ENCODE peak calls at places on chromosomes 5 and 9, in five cellular contexts. R is uterus, V is pancreas, G is GM13977, Y is endodermal cell. J is an unnamed sample.

GRCh38 chr9:8647824-8648223 is 848.2 kb upstream of the DMAC1 start:
- DNase-seq in R (no peak), V (no peak), G (no peak), Y (no peak), J (no peak)

GRCh38 chr5:1005904-1006655 is 2.5 kb upstream of the NKD2 start:
- DNase-seq in R (peak; percentile 8), V (no peak), G (no peak), Y (peak; percentile 39), J (no peak)

GRCh38 chr5:54272746-54273145 is 37.6 kb downstream of the ARL15 start:
- DNase-seq in R (no peak), V (no peak), G (no peak), Y (no peak), J (no peak)

GRCh38 chr9:123960366-123960765 is 30.4 kb upstream of the DENND1A start:
- DNase-seq in R (no peak), V (no peak), G (peak; percentile 42), Y (no peak), J (no peak)

GRCh38 chr9:117645245-117645636 is 59.0 kb upstream of the TLR4 start:
- DNase-seq in R (no peak), V (no peak), G (no peak), Y (peak; percentile 47), J (no peak)

GRCh38 chr5:18105449-18105848 is 471.2 kb downstream of the TAF11L14 start:
- DNase-seq in R (no peak), V (no peak), G (no peak), Y (no peak), J (no peak)

GRCh38 chr9:31210982-31211570 is 1173.4 kb upstream of the ACO1 start:
- DNase-seq in R (no peak), V (no peak), G (peak; percentile 3), Y (peak; percentile 62), J (peak; percentile 9)

GRCh38 chr5:109695005-109695926 is 5.5 kb downstream of the MAN2A1 start:
- DNase-seq in R (no peak), V (no peak), G (peak; percentile 42), Y (no peak), J (peak; percentile 21)

GRCh38 chr5:73748510-73749410 is 122.8 kb downstream of the ARHGEF28 start:
- DNase-seq in R (peak; percentile 26), V (no peak), G (no peak), Y (no peak), J (no peak)

GRCh38 chr5:14199902-14200301 is 56.8 kb downstream of the TRIO start:
- DNase-seq in R (no peak), V (no peak), G (no peak), Y (no peak), J (no peak)

GRCh38 chr9:16191691-16192402 is 639.0 kb downstream of the CCDC171 start:
- DNase-seq in R (peak; percentile 84), V (peak; percentile 16), G (peak; percentile 66), Y (peak; percentile 95), J (peak; percentile 65)

GRCh38 chr5:176519810-176520720 is 17.1 kb downstream of the RNF44 start:
- DNase-seq in R (no peak), V (no peak), G (no peak), Y (peak; percentile 61), J (no peak)

GRCh38 chr5:9483779-9484178 is 62.1 kb downstream of the SEMA5A start:
- DNase-seq in R (no peak), V (no peak), G (no peak), Y (no peak), J (no peak)

GRCh38 chr5:132480546-132481242 is 9.9 kb downstream of the IRF1 start:
- DNase-seq in R (no peak), V (no peak), G (no peak), Y (no peak), J (no peak)

GRCh38 chr9:14391620-14392019 is 77.7 kb upstream of the NFIB start:
- DNase-seq in R (no peak), V (no peak), G (no peak), Y (no peak), J (no peak)

GRCh38 chr5:67672633-67673032 is 476.0 kb upstream of the CD180 start:
- DNase-seq in R (no peak), V (no peak), G (no peak), Y (no peak), J (no peak)

GRCh38 chr5:145969714-145970092 is 33.3 kb downstream of the SH3RF2 start:
- DNase-seq in R (no peak), V (no peak), G (no peak), Y (no peak), J (no peak)

DNA sequence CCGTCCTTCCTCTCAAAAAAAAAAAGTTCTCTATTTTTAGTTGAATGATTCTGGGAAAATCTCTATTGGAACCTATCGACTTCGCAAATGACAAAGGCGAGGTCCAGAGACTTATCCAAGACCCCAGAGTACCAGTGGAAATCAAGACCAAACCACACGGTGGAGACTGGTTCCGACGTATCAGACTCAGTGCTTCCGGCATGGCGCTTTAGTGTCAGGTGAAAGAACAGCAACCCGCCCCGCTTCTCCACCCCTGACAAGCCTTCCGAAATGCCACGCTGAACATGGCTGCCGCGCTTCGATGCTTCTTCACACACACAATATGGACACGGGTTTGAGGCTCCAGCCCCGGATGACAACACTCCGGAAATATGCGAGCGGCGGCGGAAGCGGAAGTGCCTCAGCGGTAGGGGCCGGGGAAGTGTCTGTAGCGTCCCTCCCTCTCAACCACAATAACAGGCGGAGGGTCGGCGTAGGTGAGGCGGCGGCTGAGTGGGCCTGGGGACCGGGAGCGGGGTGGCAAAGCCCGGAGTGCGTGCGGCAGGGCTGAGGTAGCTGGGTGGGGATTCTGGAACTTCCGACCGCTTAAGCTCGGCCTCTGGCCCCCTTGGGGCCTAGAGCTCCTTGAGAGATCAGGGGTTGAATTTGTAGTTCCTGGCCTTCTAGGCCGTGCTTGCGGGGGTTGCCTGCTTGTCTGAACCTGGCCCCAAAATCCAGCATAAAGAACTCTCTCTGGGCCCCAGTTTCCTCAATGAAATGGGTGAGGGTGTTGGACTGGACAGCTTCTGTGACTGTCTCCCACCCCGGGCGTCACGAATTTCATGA is at the start of gene FBXO38:
- DNase-seq in R (peak; percentile 97), V (peak; percentile 97), G (peak; percentile 89), Y (peak; percentile 99), J (peak; percentile 92)
- TF ChIP-seq CTCF in R (no peak), V (no peak), G (peak; percentile 9), Y (peak; percentile 24), J (no peak)

DNA sequence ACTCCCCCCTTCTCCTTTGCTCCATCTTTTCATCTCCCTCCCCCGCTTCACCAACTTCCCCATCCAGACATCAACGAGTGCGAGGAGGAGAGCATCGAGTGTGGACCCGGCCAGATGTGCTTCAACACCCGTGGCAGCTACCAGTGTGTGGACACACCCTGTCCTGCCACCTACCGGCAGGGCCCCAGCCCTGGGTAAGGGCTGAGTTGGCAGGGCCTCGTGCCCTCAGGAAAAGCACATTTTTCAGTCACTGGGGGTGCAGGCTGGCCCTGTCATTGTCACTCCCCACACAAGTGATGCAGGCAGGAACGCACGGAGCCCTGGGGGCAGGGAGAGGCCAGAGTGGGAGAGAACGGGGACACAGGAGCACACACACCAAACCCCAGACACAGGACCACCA is 12.4 kb upstream of the ASS1 start:
- DNase-seq in R (no peak), V (no peak), G (no peak), Y (no peak), J (no peak)
- TF ChIP-seq CTCF in R (no peak), V (no peak), G (peak; percentile 12), Y (no peak), J (no peak)

DNA sequence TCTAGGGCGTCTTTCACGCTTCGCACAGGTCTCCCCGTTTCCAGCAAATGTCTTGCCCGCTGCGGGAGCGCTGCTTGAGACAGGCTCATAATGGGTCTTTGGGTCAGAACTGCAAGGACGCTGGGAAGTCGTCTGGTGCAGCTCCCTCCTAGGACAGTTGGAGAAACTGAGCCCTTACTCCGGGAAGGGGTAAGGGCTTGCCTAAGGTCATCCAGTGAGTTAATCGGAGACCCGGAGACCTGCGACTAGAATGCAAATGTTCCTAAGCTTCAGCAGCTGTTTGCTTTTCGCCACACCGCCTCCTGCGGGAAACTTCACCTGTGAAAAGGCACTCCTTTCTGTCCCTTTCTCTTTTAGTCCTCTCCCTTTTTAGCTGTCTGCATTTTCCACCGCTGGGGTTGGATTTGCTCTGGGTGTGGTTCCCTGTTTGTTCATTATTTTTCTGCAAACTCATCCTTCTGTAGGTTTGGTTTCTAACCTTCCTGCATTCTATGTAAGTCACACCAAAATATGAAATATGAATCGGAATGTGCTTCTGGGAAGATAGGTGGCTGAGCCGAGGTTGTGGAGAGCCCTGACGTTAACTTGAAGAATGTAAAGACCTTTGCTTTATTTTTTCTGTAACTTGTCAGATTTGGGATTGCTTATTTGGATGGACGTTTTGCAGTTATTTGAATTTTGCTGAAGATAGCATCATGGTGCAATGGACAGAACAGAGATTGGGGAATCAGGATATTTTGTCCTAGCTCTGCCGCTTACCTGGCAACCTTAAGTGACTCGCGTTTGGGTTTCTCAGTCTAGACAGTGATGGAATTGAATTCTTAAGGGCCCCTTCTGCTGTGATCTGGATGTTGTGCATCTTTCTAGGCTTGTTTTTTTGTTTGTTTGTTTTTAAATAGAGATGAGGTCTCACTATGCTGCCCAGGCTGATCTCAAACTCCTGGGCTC is 909 bp downstream of the SLC36A1 start:
- DNase-seq in R (peak; percentile 14), V (peak; percentile 8), G (no peak), Y (peak; percentile 84), J (no peak)
- TF ChIP-seq CTCF in R (no peak), V (no peak), G (no peak), Y (peak; percentile 53), J (no peak)

GRCh38 chr5:96927008-96927407 is 8.9 kb upstream of the LNPEP start:
- DNase-seq in R (no peak), V (no peak), G (no peak), Y (no peak), J (no peak)
- TF ChIP-seq CTCF in R (no peak), V (no peak), G (no peak), Y (no peak), J (no peak)

GRCh38 chr5:133489632-133490031 is 122.7 kb downstream of the FSTL4 start:
- DNase-seq in R (no peak), V (no peak), G (peak; percentile 41), Y (peak; percentile 38), J (peak; percentile 34)
- TF ChIP-seq CTCF in R (no peak), V (no peak), G (peak; percentile 45), Y (peak; percentile 61), J (no peak)

DNA sequence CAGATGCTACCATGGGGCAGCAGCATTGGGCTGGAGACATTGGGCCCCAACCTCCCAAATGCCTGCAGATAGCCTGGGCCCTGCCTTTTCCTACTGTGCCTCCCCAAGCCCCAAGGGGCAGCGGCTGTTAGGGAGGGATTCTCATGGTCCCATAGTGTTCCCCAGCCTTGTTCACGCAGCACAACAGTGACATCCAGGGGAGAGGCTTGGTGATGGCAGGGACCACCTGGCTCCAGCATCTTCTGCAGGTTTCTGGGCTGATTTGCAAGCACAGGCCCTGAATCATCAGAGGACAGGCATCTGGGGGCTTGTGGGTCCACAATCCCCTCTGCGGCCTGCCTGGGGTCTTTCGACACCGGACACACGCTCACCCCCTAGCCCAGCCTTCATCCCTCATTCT is 354.6 kb downstream of the SLIT3 start:
- DNase-seq in R (no peak), V (no peak), G (no peak), Y (peak; percentile 86), J (no peak)
- TF ChIP-seq CTCF in R (no peak), V (no peak), G (peak; percentile 22), Y (peak; percentile 83), J (peak; percentile 5)